ENCODE peak calls at places on chromosomes 11 and 22, in eight cellular contexts. E is kidney epithelial cell, R is progenitor cell of endocrine pancreas, X is GM10248, U is sigmoid colon, B is cardiac fibroblast, V is thyroid gland, W is omental fat pad. K is an unnamed sample.

GRCh38 chr22:36194971-36195370 is 6.6 kb downstream of the APOL4 start:
- DNase-seq in E (peak), R (peak), X (peak), U (peak), B (peak), V (peak), W (no peak), K (peak)

GRCh38 chr22:29327089-29327764 is 11.7 kb upstream of the RASL10A start:
- DNase-seq in E (no peak), R (no peak), X (no peak), U (no peak), B (no peak), V (peak), W (no peak), K (no peak)

GRCh38 chr22:39266398-39267030 is 21.7 kb upstream of the PDGFB start:
- DNase-seq in E (no peak), R (no peak), X (peak), U (no peak), B (peak), V (no peak), W (no peak), K (peak)

GRCh38 chr22:22848364-22848866 is 39.2 kb upstream of the IGLL5 start:
- DNase-seq in E (peak), R (peak), X (peak), U (no peak), B (peak), V (peak), W (no peak), K (peak)

GRCh38 chr11:128415539-128415938 is 171.8 kb downstream of the ETS1 start:
- DNase-seq in E (no peak), R (no peak), X (no peak), U (no peak), B (no peak), V (no peak), W (no peak), K (peak)

GRCh38 chr11:116853461-116854073 is 16.1 kb upstream of the APOA1 start:
- DNase-seq in E (peak), R (no peak), X (peak), U (no peak), B (peak), V (no peak), W (no peak), K (peak)

GRCh38 chr22:45583504-45583903 is 80.8 kb downstream of the FBLN1 start:
- DNase-seq in E (no peak), R (no peak), X (no peak), U (no peak), B (no peak), V (no peak), W (no peak), K (peak)

GRCh38 chr11:110295487-110296225 is 758 bp downstream of the RDX start:
- DNase-seq in E (no peak), R (no peak), X (peak), U (peak), B (peak), V (peak), W (peak), K (peak)

GRCh38 chr11:118227865-118228785 is 3.3 kb upstream of the JAML start:
- DNase-seq in E (no peak), R (no peak), X (peak), U (no peak), B (no peak), V (no peak), W (no peak), K (peak)

GRCh38 chr11:88979641-88980040 is 86.1 kb downstream of the GRM5 start:
- DNase-seq in E (peak), R (no peak), X (no peak), U (no peak), B (no peak), V (no peak), W (no peak), K (no peak)

GRCh38 chr11:109865558-109866186 is 227.5 kb upstream of the ZC3H12C start:
- DNase-seq in E (no peak), R (no peak), X (no peak), U (no peak), B (no peak), V (no peak), W (no peak), K (peak)

GRCh38 chr11:96328395-96329010 is 14.5 kb downstream of the MAML2 start:
- DNase-seq in E (no peak), R (no peak), X (no peak), U (no peak), B (peak), V (no peak), W (no peak), K (no peak)

GRCh38 chr11:39617971-39618370 is 1841.5 kb downstream of the LRRC4C start:
- DNase-seq in E (no peak), R (no peak), X (no peak), U (no peak), B (no peak), V (no peak), W (no peak), K (no peak)

GRCh38 chr11:71263391-71263790 is 11.0 kb upstream of the SHANK2 start:
- DNase-seq in E (no peak), R (no peak), X (no peak), U (no peak), B (no peak), V (no peak), W (no peak), K (no peak)

GRCh38 chr11:34053161-34053686 is 1.7 kb downstream of the CAPRIN1 start:
- DNase-seq in E (no peak), R (peak), X (peak), U (peak), B (peak), V (peak), W (peak), K (peak)

GRCh38 chr22:24186892-24187670 is 5.8 kb downstream of the SUSD2 start:
- DNase-seq in E (no peak), R (no peak), X (no peak), U (peak), B (no peak), V (no peak), W (no peak), K (peak)

GRCh38 chr11:32918427-32918826 is 25.8 kb downstream of the QSER1 start:
- DNase-seq in E (no peak), R (no peak), X (no peak), U (no peak), B (no peak), V (peak), W (no peak), K (no peak)

GRCh38 chr11:32916361-32916760 is 23.8 kb downstream of the QSER1 start:
- DNase-seq in E (no peak), R (no peak), X (no peak), U (no peak), B (no peak), V (no peak), W (no peak), K (no peak)

GRCh38 chr11:32913445-32913844 is 20.8 kb downstream of the QSER1 start:
- DNase-seq in E (no peak), R (no peak), X (no peak), U (no peak), B (no peak), V (no peak), W (no peak), K (no peak)

GRCh38 chr11:32919338-32919737 is 26.7 kb downstream of the QSER1 start:
- DNase-seq in E (no peak), R (no peak), X (no peak), U (no peak), B (no peak), V (no peak), W (no peak), K (no peak)

GRCh38 chr11:32916994-32917393 is 24.4 kb downstream of the QSER1 start:
- DNase-seq in E (no peak), R (no peak), X (no peak), U (no peak), B (no peak), V (no peak), W (no peak), K (no peak)
- TF ChIP-seq CTCF in E (no peak), R (no peak), X (no peak), U (no peak), B (no peak), V (no peak), W (no peak), K (no peak)

GRCh38 chr11:120061761-120062560 is 76.0 kb downstream of the TRIM29 start:
- DNase-seq in E (no peak), R (no peak), X (no peak), U (no peak), B (no peak), V (no peak), W (no peak), K (no peak)
- TF ChIP-seq CTCF in E (no peak), R (no peak), X (no peak), U (no peak), B (no peak), V (no peak), W (no peak), K (no peak)

DNA sequence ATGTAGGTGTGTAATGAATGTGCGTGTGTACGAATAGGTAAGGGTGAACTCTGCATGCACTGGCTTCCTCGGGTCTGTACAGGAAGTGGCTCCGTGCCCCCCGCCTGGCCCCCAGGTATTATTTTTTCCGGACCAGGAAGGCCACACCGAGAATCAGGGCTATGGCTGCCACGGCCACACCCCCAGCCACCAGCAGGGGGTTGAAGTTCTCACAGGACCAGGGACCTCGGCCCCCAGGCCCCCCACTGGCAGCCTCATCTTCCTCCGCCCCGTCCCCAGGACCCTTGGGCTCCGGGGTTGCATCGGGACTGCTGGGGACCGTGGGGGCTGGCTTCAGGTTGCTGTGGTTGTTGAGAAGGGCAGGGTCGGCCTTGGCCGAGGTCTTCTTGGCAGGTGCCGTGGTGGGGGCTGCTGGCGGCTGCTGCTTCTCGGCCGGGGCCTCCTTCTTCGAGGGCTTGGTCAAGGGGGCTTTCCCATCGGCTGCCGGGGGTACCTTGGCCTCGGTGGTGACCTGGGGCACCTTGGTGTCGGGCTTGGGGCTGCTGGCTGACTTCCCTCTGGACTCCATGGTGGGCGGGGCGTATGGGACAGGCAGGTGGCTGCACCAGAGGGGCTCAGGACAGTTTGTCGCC is 1.8 kb downstream of the CEND1 start:
- DNase-seq in E (no peak), R (no peak), X (no peak), U (no peak), B (no peak), V (no peak), W (no peak), K (no peak)
- TF ChIP-seq CTCF in E (peak), R (no peak), X (no peak), U (no peak), B (no peak), V (no peak), W (no peak), K (peak)

DNA sequence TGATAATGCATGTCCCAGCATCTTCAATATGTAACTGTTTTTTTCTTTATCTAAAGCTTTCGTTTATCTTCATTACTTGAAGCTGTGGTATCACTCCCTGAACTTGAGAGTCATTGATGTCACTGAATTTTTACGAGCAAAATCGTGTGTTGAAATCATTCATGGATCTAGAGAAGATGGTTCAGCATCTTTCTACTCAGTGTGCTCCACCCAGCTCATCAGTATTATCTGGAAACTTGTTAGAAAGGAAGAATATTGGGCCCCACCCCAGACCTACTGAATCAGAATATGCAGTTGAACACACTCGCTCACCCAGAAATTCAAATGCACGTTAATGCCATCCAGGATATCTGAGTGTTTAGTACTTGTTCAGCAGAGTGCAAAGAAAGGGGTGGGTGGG is 8.3 kb downstream of the CDON start:
- DNase-seq in E (no peak), R (no peak), X (no peak), U (no peak), B (no peak), V (no peak), W (no peak), K (no peak)
- TF ChIP-seq CTCF in E (no peak), R (no peak), X (no peak), U (no peak), B (no peak), V (no peak), W (no peak), K (no peak)

GRCh38 chr22:49702068-49702397 is 125.6 kb downstream of the BRD1 start:
- DNase-seq in E (no peak), R (no peak), X (no peak), U (no peak), B (no peak), V (no peak), W (no peak), K (no peak)
- TF ChIP-seq CTCF in E (no peak), R (no peak), X (no peak), U (no peak), B (no peak), V (no peak), W (no peak), K (no peak)

GRCh38 chr22:17890892-17891291 is 116.6 kb upstream of the BID start:
- DNase-seq in E (no peak), R (no peak), X (no peak), U (no peak), B (no peak), V (no peak), W (no peak), K (no peak)

GRCh38 chr22:17890245-17890671 is 116.0 kb upstream of the BID start:
- DNase-seq in E (no peak), R (no peak), X (no peak), U (no peak), B (no peak), V (no peak), W (no peak), K (no peak)

GRCh38 chr22:17888855-17889254 is 114.6 kb upstream of the BID start:
- DNase-seq in E (no peak), R (no peak), X (no peak), U (no peak), B (peak), V (no peak), W (no peak), K (peak)

GRCh38 chr22:17893900-17894299 is 119.6 kb upstream of the BID start:
- DNase-seq in E (no peak), R (no peak), X (no peak), U (no peak), B (no peak), V (no peak), W (no peak), K (no peak)

DNA sequence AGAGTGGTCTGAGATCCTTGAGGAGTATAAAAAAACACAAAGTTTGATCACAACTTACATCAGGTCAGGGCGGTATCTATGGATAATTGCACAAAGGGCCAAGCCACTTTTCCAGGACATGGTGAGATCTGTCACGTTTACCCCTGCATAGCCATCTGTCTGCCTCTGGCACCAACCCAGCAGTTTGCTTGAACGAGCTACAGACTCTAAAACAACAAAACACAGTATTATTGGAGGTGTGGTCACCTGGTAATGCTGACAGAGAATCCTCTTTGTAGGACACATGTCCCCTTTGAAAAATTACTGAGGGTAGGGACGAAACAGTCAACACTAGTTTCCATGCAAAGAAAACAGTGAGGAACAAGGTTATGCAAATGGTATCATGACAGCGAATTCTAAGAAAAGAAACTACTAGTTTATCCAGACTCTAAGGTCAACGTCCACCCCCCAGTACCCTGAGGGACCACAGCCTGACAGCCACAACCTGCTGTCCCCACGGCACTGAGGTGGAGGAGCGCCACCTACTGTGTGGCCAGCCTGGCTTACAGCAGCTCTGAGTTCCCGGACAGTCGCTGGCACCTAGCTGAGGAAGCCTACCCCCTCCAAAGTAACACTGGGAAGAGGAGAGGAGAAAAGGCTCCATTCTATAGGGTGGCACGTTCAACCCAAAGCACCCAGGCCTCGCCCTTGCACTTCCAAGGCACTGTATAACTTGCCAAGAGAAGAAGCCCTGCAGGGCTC is 117.3 kb upstream of the BID start:
- DNase-seq in E (no peak), R (no peak), X (peak), U (no peak), B (no peak), V (peak), W (no peak), K (peak)
- TF ChIP-seq CTCF in E (peak), R (peak), X (peak), U (peak), B (peak), V (no peak), W (no peak), K (peak)

DNA sequence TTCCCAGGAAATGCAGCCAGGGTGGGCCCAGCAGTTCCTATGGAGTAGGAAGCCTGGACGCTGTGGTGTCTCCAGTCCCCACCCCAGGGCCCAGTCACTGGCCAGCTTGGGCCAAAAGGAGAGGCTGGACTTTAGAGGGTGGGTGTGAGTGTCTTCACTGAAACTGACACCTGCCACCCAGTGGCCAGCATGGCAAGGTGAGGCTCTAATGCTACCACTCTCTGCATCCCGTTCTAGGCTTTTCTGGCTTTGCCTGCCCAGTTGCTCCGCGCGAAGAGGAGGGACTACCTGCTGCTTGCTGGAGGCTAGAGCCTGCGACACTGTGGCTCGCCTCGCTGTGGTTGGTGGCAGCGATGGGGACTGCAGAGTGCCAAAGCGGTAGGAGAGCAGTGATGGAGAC is 35.4 kb downstream of the C22orf42 start:
- DNase-seq in E (no peak), R (no peak), X (no peak), U (no peak), B (no peak), V (no peak), W (no peak), K (no peak)
- TF ChIP-seq CTCF in E (no peak), R (peak), X (no peak), U (no peak), B (no peak), V (no peak), W (no peak), K (no peak)

GRCh38 chr11:37141707-37142106 is 543.7 kb upstream of the RAG2 start:
- DNase-seq in E (no peak), R (no peak), X (no peak), U (no peak), B (no peak), V (no peak), W (no peak), K (no peak)
- TF ChIP-seq CTCF in E (no peak), R (no peak), X (no peak), U (no peak), B (no peak), V (no peak), W (no peak), K (no peak)

GRCh38 chr11:94964934-94965333 is 8.4 kb downstream of the CWC15 start:
- DNase-seq in E (no peak), R (no peak), X (no peak), U (no peak), B (no peak), V (no peak), W (no peak), K (no peak)

GRCh38 chr11:94974178-94974577 is 669 bp downstream of the KDM4D start:
- DNase-seq in E (no peak), R (no peak), X (no peak), U (no peak), B (no peak), V (no peak), W (no peak), K (no peak)

GRCh38 chr11:94973099-94973968 is at the start of the genes CWC15 and KDM4D:
- DNase-seq in E (peak), R (peak), X (peak), U (peak), B (peak), V (peak), W (peak), K (peak)

DNA sequence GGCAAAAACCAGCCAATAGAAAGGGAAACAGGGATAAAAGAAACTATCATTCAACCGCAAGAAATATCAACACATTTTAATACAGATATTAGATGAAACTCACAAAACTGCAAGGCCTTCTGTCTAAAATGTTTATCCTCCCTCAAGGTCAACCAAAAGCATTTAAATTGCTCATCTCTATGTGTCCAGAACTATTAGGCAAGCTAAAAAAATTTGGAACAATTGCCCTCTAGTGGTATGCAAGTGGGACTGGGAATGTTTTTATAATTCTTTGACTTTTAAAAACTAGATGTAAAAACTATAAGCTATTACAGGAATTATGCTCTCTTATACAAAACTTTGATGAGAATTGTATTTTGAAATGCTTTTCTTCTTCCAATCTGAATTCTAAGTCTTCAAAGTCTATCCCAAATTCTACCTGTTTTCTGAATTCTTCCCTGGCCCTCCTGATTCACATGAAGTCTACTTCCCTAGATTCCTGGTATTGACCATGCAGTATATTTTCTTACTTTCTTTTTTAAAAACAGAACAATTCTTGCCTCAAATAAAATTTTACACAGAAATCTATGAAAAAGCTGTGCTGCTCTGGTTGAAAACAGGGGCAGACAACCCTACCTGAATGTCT is 4.9 kb downstream of the CWC15 start:
- DNase-seq in E (no peak), R (no peak), X (no peak), U (no peak), B (peak), V (no peak), W (no peak), K (no peak)
- TF ChIP-seq CTCF in E (peak), R (peak), X (peak), U (peak), B (peak), V (no peak), W (no peak), K (peak)

DNA sequence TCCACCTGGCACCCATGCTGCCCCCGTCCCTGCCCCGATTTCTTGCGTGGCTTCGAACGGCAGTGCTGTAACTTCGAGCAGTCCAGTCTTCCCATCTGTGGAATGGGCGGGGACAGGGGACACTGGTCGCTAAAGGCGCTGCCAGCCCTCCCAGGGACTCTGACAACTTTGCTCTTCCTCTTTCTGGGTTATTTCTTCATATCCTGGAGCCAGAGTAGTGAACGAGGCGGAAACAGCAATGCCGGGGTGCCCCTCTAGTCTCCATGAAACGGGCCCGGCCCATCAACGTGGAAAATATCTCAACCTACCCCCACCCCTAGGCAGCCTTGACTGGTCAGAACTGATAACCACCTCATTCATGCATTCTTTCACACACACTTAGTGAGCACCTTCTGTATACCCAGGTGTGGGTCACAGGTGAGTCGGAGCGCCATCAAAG is 42.8 kb downstream of the TRIOBP start:
- DNase-seq in E (no peak), R (no peak), X (no peak), U (no peak), B (no peak), V (no peak), W (no peak), K (no peak)
- TF ChIP-seq CTCF in E (no peak), R (no peak), X (no peak), U (no peak), B (no peak), V (no peak), W (no peak), K (no peak)

K was measured in GM12865.